ENCODE peak calls at places on chromosomes 7 and 10, in seven cellular contexts. H is cardiac muscle cell, V is MM.1S, L is Panc1, P is astrocyte, X is mesenchymal stem cell, A is spleen. Y is an unnamed sample. For H3K36me3, the result is how much of the 10 kb centered on the place peaks cover.

GRCh38 chr7:33578166-33578565 is 327.2 kb upstream of the BMPER start:
- DNase-seq in H (no peak), V (no peak), L (no peak), P (no peak), X (no peak), A (no peak), Y (no peak)

GRCh38 chr10:3148994-3149393 is 23.6 kb downstream of the PITRM1 start:
- DNase-seq in H (no peak), V (no peak), L (no peak), P (no peak), X (no peak), A (no peak), Y (no peak)

GRCh38 chr7:50303082-50303893 is 1.2 kb upstream of the IKZF1 start:
- DNase-seq in H (no peak), V (no peak), L (no peak), P (no peak), X (no peak), A (peak), Y (peak)

GRCh38 chr10:45673074-45673628 is 579 bp upstream of the ZFAND4 start:
- DNase-seq in H (no peak), V (no peak), L (no peak), P (peak), X (no peak), A (peak), Y (no peak)

GRCh38 chr10:86113044-86113443 is 253.6 kb downstream of the GRID1 start:
- DNase-seq in H (no peak), V (no peak), L (no peak), P (no peak), X (no peak), A (no peak), Y (no peak)

GRCh38 chr10:1741450-1741849 is 4.1 kb upstream of the ADARB2 start:
- DNase-seq in H (no peak), V (no peak), L (no peak), P (no peak), X (no peak), A (no peak), Y (no peak)

GRCh38 chr7:9557853-9558252 is 1124.4 kb downstream of the NXPH1 start:
- DNase-seq in H (no peak), V (no peak), L (no peak), P (no peak), X (no peak), A (no peak), Y (no peak)

GRCh38 chr10:29081971-29082699 is 206.7 kb upstream of the LYZL1 start:
- DNase-seq in H (no peak), V (no peak), L (no peak), P (no peak), X (no peak), A (no peak), Y (no peak)

GRCh38 chr10:91694170-91694794 is 61.4 kb upstream of the PPP1R3C start:
- DNase-seq in H (peak), V (peak), L (no peak), P (no peak), X (peak), A (no peak), Y (no peak)

GRCh38 chr10:31242902-31243301 is 76.1 kb upstream of the ZEB1 start:
- DNase-seq in H (peak), V (no peak), L (peak), P (peak), X (peak), A (peak), Y (peak)

GRCh38 chr10:63866747-63867140 is 345.5 kb downstream of the REEP3 start:
- DNase-seq in H (peak), V (peak), L (peak), P (no peak), X (peak), A (no peak), Y (no peak)

GRCh38 chr7:33789871-33790270 is 115.5 kb upstream of the BMPER start:
- DNase-seq in H (peak), V (no peak), L (no peak), P (peak), X (peak), A (no peak), Y (no peak)

GRCh38 chr7:140585333-140585732 is 55.3 kb downstream of the DENND2A start:
- DNase-seq in H (no peak), V (no peak), L (no peak), P (no peak), X (no peak), A (peak), Y (no peak)

GRCh38 chr10:53601260-53601875 is 828.8 kb upstream of the MBL2 start:
- DNase-seq in H (peak), V (peak), L (peak), P (peak), X (peak), A (no peak), Y (no peak)

GRCh38 chr10:100186253-100186780 is 488 bp upstream of the ERLIN1 start:
- DNase-seq in H (peak), V (no peak), L (no peak), P (no peak), X (no peak), A (no peak), Y (no peak)

GRCh38 chr10:120505056-120505455 is 48.0 kb downstream of the PLPP4 start:
- DNase-seq in H (no peak), V (no peak), L (no peak), P (no peak), X (no peak), A (no peak), Y (no peak)

GRCh38 chr10:70430489-70431445 is 10.7 kb downstream of the NODAL start:
- DNase-seq in H (peak), V (peak), L (no peak), P (no peak), X (peak), A (no peak), Y (peak)

GRCh38 chr7:51126813-51127617 is 189.6 kb downstream of the COBL start:
- DNase-seq in H (no peak), V (no peak), L (no peak), P (no peak), X (no peak), A (no peak), Y (no peak)

GRCh38 chr10:120599202-120599724 is 142.2 kb downstream of the PLPP4 start:
- DNase-seq in H (no peak), V (no peak), L (no peak), P (no peak), X (no peak), A (no peak), Y (no peak)

GRCh38 chr7:138388673-138389491 is 71.2 kb upstream of the TRIM24 start:
- DNase-seq in H (no peak), V (no peak), L (peak), P (no peak), X (no peak), A (no peak), Y (no peak)

GRCh38 chr10:97053285-97053684 is 132.5 kb downstream of the SLIT1 start:
- DNase-seq in H (no peak), V (no peak), L (no peak), P (no peak), X (no peak), A (no peak), Y (no peak)

GRCh38 chr7:101564778-101565211 is 64.3 kb downstream of the MYL10 start:
- DNase-seq in H (no peak), V (no peak), L (no peak), P (no peak), X (no peak), A (no peak), Y (no peak)

GRCh38 chr10:127044191-127044590 is 139.0 kb downstream of the DOCK1 start:
- DNase-seq in H (no peak), V (no peak), L (no peak), P (no peak), X (no peak), A (no peak), Y (no peak)

GRCh38 chr10:63192826-63193225 is 59.7 kb downstream of the NRBF2 start:
- DNase-seq in H (peak), V (no peak), L (no peak), P (peak), X (no peak), A (no peak), Y (no peak)

GRCh38 chr7:138904122-138904435 is 77.1 kb downstream of the KIAA1549 start:
- DNase-seq in H (no peak), V (no peak), L (no peak), P (no peak), X (no peak), A (no peak), Y (no peak)

GRCh38 chr10:101060951-101061813 is 607 bp upstream of the KAZALD1 start:
- DNase-seq in H (peak), V (peak), L (no peak), P (peak), X (peak), A (peak), Y (peak)

GRCh38 chr7:27300401-27300800 is 57.8 kb downstream of the EVX1 start:
- DNase-seq in H (no peak), V (no peak), L (no peak), P (no peak), X (no peak), A (no peak), Y (no peak)

GRCh38 chr10:33115720-33116119 is 157.7 kb upstream of the ITGB1 start:
- DNase-seq in H (peak), V (no peak), L (no peak), P (peak), X (no peak), A (no peak), Y (peak)

GRCh38 chr10:119246862-119247549 is 39.6 kb downstream of the GRK5 start:
- DNase-seq in H (peak), V (no peak), L (no peak), P (peak), X (peak), A (peak), Y (no peak)

GRCh38 chr7:70710011-70710480 is 421.9 kb upstream of the GALNT17 start:
- DNase-seq in H (peak), V (no peak), L (no peak), P (peak), X (peak), A (no peak), Y (no peak)

GRCh38 chr7:110484316-110484715 is 606.6 kb upstream of the LRRN3 start:
- DNase-seq in H (no peak), V (no peak), L (no peak), P (no peak), X (no peak), A (no peak), Y (no peak)

GRCh38 chr10:12849351-12850181 is 151.9 kb downstream of the CCDC3 start:
- DNase-seq in H (peak), V (no peak), L (no peak), P (no peak), X (no peak), A (no peak), Y (no peak)

GRCh38 chr10:32332299-32332750 is 14.6 kb downstream of the EPC1 start:
- DNase-seq in H (no peak), V (no peak), L (no peak), P (peak), X (peak), A (no peak), Y (peak)

GRCh38 chr10:59611048-59611447 is 98.6 kb downstream of the SLC16A9 start:
- DNase-seq in H (no peak), V (no peak), L (no peak), P (no peak), X (no peak), A (no peak), Y (no peak)

GRCh38 chr10:96758423-96758822 is 38.1 kb upstream of the PIK3AP1 start:
- DNase-seq in H (no peak), V (peak), L (no peak), P (no peak), X (no peak), A (no peak), Y (no peak)

GRCh38 chr10:114045071-114045737 is 1.5 kb downstream of the ADRB1 start:
- DNase-seq in H (no peak), V (no peak), L (no peak), P (no peak), X (no peak), A (peak), Y (no peak)

GRCh38 chr7:134957005-134957404 is 29.3 kb upstream of the AGBL3 start:
- DNase-seq in H (no peak), V (no peak), L (no peak), P (no peak), X (no peak), A (no peak), Y (no peak)
- H3K36me3 ChIP-seq in H (under half), V (under half), L (under half), P (half or more), X (half or more), A (under half), Y (under half)

DNA sequence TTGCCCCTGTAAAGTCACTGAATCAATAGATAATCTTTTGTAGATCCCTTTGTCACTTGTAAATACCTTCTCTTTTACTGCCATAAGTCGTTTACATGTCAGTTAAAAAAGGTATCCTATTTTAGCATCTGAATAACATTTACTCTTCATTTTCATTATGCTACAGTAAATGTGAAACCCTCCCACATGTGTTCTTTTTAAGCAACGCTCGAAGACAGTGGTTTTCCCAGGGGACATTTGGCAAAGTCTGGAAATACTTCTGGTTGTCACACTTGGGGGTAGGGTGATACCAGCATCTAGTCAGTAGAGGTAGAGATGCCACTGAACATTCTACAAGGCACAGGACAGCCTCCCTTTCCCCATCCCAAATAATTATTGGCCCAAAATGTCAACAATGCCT is 23.7 kb downstream of the ATAD1 start:
- DNase-seq in H (peak), V (no peak), L (no peak), P (no peak), X (no peak), A (no peak), Y (no peak)
- H3K36me3 ChIP-seq in H (under half), V (under half), L (under half), P (under half), X (half or more), A (under half), Y (under half)

GRCh38 chr7:35905555-35905954 is 104.7 kb downstream of the SEPTIN7 start:
- DNase-seq in H (peak), V (no peak), L (no peak), P (peak), X (peak), A (no peak), Y (no peak)
- H3K36me3 ChIP-seq in H (under half), V (under half), L (under half), P (under half), X (under half), A (under half), Y (under half)

DNA sequence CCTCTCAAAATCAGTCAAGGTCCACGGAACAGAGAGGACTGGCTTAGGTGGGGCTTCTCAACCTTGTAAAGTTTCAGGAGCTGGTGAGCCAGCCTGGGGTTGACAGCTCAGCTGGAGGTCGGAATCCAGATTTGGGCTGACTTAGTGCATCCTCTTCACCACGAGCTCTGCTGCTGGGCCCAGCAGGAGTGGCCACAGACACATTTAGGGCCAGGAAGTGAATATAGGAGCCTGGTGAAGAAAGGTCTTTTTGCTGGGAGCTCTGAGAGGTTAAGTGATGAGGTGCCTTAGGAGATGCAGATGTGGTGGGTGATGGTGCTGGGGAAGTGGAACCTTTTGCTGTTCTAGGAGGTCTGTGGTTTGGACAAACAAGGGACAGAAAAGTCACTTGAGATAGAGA is 39.3 kb upstream of the MMD2 start:
- DNase-seq in H (no peak), V (no peak), L (no peak), P (no peak), X (no peak), A (no peak), Y (no peak)
- H3K36me3 ChIP-seq in H (under half), V (under half), L (under half), P (under half), X (half or more), A (half or more), Y (under half)

DNA sequence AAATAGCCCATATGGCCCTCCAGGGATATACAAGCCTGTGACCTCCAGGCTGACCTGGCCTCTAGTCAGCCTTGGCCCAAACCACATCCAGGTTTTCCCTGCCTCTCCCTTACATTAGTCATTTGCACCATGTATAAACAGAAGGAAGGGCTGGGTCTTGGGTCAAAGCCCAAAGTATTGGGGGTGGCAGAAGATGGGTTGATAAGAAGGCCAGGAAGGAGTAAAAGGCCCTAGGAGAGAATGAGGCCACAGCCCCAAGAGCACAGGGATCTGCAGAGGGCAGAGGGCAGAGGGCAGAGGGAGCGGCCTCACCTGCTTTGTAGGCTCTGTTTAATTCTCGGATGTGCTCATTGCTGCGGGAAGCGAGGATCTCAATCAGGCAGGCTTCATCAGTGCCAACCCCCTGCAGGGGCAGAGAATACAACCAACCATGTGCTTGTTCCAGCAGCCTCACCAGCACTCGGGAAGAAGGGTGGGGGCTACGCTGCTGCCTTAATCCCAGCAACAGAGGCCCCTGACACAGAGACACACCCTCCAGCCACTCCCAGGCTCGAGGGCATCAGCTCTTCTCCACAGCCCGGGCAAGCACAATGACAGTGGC is 31.3 kb downstream of the PLAC9 start:
- DNase-seq in H (peak), V (no peak), L (no peak), P (peak), X (peak), A (no peak), Y (no peak)
- H3K36me3 ChIP-seq in H (under half), V (under half), L (under half), P (under half), X (half or more), A (half or more), Y (half or more)

GRCh38 chr7:7051221-7051877 is 131.0 kb upstream of the C1GALT1 start:
- DNase-seq in H (peak), V (no peak), L (no peak), P (no peak), X (no peak), A (no peak), Y (no peak)
- H3K36me3 ChIP-seq in H (under half), V (under half), L (under half), P (under half), X (under half), A (under half), Y (under half)

DNA sequence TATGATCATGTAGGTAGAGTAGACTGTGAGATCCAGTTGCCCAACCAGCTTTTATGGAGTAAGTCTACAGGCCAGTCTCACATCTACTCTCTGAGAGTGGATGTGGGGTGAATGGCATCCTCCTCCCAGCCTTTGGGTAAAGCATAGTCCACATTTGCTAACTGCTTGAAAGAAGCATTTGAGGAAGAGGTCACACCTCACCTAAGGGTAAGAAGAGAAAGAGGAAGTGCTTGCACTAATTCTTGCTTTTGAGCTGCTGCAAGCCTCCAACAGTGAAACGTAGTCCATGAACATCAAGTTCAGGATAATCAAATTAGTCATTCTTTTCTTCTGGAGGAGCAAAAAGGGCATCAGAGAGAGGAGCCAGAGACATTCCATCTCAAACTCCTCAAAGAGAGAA is 93.9 kb upstream of the AGR3 start:
- DNase-seq in H (no peak), V (no peak), L (no peak), P (no peak), X (no peak), A (no peak), Y (no peak)
- H3K36me3 ChIP-seq in H (under half), V (under half), L (under half), P (under half), X (under half), A (under half), Y (under half)

GRCh38 chr7:7984424-7984823 is 15.8 kb downstream of the GLCCI1 start:
- DNase-seq in H (no peak), V (no peak), L (no peak), P (no peak), X (no peak), A (no peak), Y (no peak)

GRCh38 chr7:7980134-7980533 is 11.5 kb downstream of the GLCCI1 start:
- DNase-seq in H (no peak), V (no peak), L (no peak), P (no peak), X (no peak), A (no peak), Y (no peak)

GRCh38 chr7:7979556-7979955 is 11.0 kb downstream of the GLCCI1 start:
- DNase-seq in H (no peak), V (no peak), L (no peak), P (no peak), X (peak), A (no peak), Y (no peak)

GRCh38 chr7:7978860-7979259 is 10.3 kb downstream of the GLCCI1 start:
- DNase-seq in H (no peak), V (no peak), L (no peak), P (no peak), X (peak), A (no peak), Y (no peak)

DNA sequence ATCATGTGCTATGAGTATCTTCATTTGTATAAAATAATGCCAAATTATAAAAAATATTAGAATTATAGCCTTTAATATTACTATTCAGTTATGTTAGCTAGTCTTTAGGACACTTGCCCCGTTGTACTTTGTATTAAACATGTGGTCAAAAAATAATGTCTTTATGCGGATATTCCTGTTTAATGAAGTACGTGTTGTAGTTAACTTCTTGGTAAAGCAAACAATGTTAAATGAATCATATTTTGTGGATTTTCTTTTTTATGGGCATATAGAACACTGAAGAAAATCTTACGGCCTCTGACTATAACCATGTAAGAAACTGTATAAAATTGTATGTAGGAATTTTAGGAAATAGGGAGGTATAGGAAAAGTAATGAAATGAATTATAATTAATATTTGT is 14.3 kb downstream of the GLCCI1 start:
- DNase-seq in H (no peak), V (no peak), L (no peak), P (no peak), X (no peak), A (no peak), Y (no peak)
- H3K36me3 ChIP-seq in H (under half), V (under half), L (under half), P (under half), X (under half), A (under half), Y (under half)

Y was measured in CD4-positive, CD25-positive, alpha-beta regulatory T cell.